ENCODE peak calls at places on chromosomes 4 and X, in nine cellular contexts. D is naive thymus-derived CD8-positive, alpha-beta T cell; H is HCT116; B is NCI-H1092; Z is GM12865; Y is SJSA1; V is neural crest cell; X is natural killer cell; N is NCI-H1694 treated with DMSO at 0.1 percent for 48 hours. R is an unnamed sample.

GRCh38 chrX:82230013-82230412 is 1028.1 kb downstream of the SH3BGRL start:
- DNase-seq in D (no peak), X (no peak), V (no peak), H (no peak), N (no peak), Y (no peak), Z (no peak), B (no peak), R (no peak)

GRCh38 chr4:138494931-138495330 is 252.8 kb upstream of the SLC7A11 start:
- DNase-seq in Y (peak; percentile 49), X (no peak), V (no peak), H (peak; percentile 13), B (no peak), D (no peak), N (peak; percentile 2), Z (peak; percentile 33), R (peak; percentile 7)

GRCh38 chr4:76950052-76950845 is 697 bp downstream of the SEPTIN11 start:
- DNase-seq in Z (peak; percentile 65), D (peak; percentile 72), V (peak; percentile 45), X (peak; percentile 44), N (no peak), B (peak; percentile 39), Y (peak; percentile 74), H (no peak), R (no peak)

GRCh38 chrX:71992711-71993110 is 82.1 kb downstream of the NHSL2 start:
- DNase-seq in V (no peak), H (no peak), X (peak; percentile 70), D (peak; percentile 77), B (no peak), Z (peak; percentile 9), N (no peak), Y (no peak), R (no peak)

GRCh38 chr4:123453006-123453685 is 56.6 kb downstream of the SPRY1 start:
- DNase-seq in N (no peak), H (no peak), X (no peak), B (no peak), V (no peak), Y (no peak), D (no peak), Z (no peak), R (no peak)

GRCh38 chrX:14095702-14096101 is 66.0 kb upstream of the GEMIN8 start:
- DNase-seq in Z (peak; percentile 57), Y (peak; percentile 34), B (no peak), H (peak; percentile 57), D (peak; percentile 60), V (peak; percentile 20), X (no peak), N (no peak), R (no peak)

GRCh38 chr4:153763404-153763803 is 3.6 kb upstream of the RNF175 start:
- DNase-seq in Y (no peak), X (no peak), N (no peak), B (no peak), V (no peak), D (no peak), Z (no peak), H (no peak), R (no peak)

GRCh38 chr4:180675368-180675675 is 1567.9 kb upstream of the TENM3 start:
- DNase-seq in X (no peak), V (no peak), D (no peak), Y (no peak), N (no peak), H (no peak), Z (no peak), B (no peak), R (no peak)

GRCh38 chr4:118879409-118879808 is 9.2 kb upstream of the SYNPO2 start:
- DNase-seq in X (no peak), B (no peak), H (no peak), N (no peak), Z (no peak), Y (no peak), V (no peak), D (no peak), R (no peak)

GRCh38 chr4:26426892-26427291 is 63.4 kb downstream of the CCKAR start:
- DNase-seq in N (no peak), Z (no peak), H (no peak), V (no peak), B (no peak), Y (no peak), D (no peak), X (no peak), R (no peak)

GRCh38 chr4:139214039-139214534 is 37.1 kb upstream of the ELF2 start:
- DNase-seq in N (peak; percentile 4), Y (no peak), V (no peak), B (no peak), X (no peak), D (no peak), Z (peak; percentile 89), H (no peak), R (peak; percentile 86)

GRCh38 chr4:37685211-37685725 is 908 bp downstream of the RELL1 start:
- DNase-seq in N (no peak), X (peak; percentile 31), B (no peak), Z (peak; percentile 47), D (peak; percentile 80), Y (no peak), H (no peak), V (no peak), R (no peak)

GRCh38 chr4:110418641-110419040 is 57.3 kb upstream of the ENPEP start:
- DNase-seq in V (no peak), X (no peak), H (no peak), Y (no peak), Z (no peak), N (no peak), B (no peak), D (no peak), R (no peak)

GRCh38 chrX:112844250-112844649 is 3.6 kb upstream of the AMOT start:
- DNase-seq in B (no peak), N (no peak), X (no peak), H (no peak), Z (peak; percentile 28), Y (no peak), D (no peak), V (no peak), R (no peak)

GRCh38 chrX:68257015-68257414 is 176.3 kb downstream of the OPHN1 start:
- DNase-seq in V (no peak), X (no peak), B (no peak), H (no peak), D (no peak), Y (no peak), Z (no peak), N (no peak), R (no peak)

GRCh38 chrX:1400731-1401471 is 9.0 kb upstream of the SLC25A6 start:
- DNase-seq in H (peak; percentile 40), N (no peak), D (no peak), V (no peak), Y (no peak), B (no peak), Z (no peak), X (no peak), R (no peak)